ENCODE peak calls at places on chromosomes 7 and 10, in ten cellular contexts. N, S, J, W, U, Z, I, B, A and F are unnamed samples.

GRCh38 chr10:35135861-35136260 is 9.2 kb downstream of the CREM start:
- DNase-seq in U (no peak), Z (no peak), W (no peak), J (no peak), B (no peak), I (no peak), S (peak), A (no peak), N (no peak), F (no peak)

GRCh38 chr7:101156277-101156676 is 2.0 kb downstream of the AP1S1 start:
- DNase-seq in J (no peak), B (no peak), U (no peak), S (no peak), Z (no peak), N (no peak), A (no peak), W (no peak), I (no peak), F (no peak)

GRCh38 chr7:41624818-41625217 is 78.1 kb downstream of the INHBA start:
- DNase-seq in J (no peak), U (no peak), S (no peak), W (no peak), Z (no peak), I (no peak), N (no peak), A (peak), B (no peak), F (no peak)

GRCh38 chr10:98489561-98490481 is 43.1 kb upstream of the HPS1 start:
- DNase-seq in I (no peak), W (no peak), Z (no peak), A (no peak), B (no peak), N (no peak), J (no peak), U (no peak), S (no peak), F (no peak)

GRCh38 chr7:772861-773621 is 46.0 kb upstream of the PRKAR1B start:
- DNase-seq in U (no peak), B (no peak), Z (no peak), S (no peak), A (no peak), W (no peak), J (no peak), N (no peak), I (no peak), F (no peak)

GRCh38 chr7:50069613-50070012 is 23.4 kb downstream of the ZPBP start:
- DNase-seq in S (peak), I (no peak), A (no peak), N (peak), J (no peak), Z (no peak), U (peak), B (no peak), W (no peak), F (no peak)

GRCh38 chr10:88702848-88703597 is 3.0 kb upstream of the LIPK start:
- DNase-seq in W (no peak), Z (peak), A (no peak), B (no peak), U (peak), N (peak), I (peak), S (no peak), J (no peak), F (no peak)

GRCh38 chr10:97564776-97565175 is 7.8 kb upstream of the ANKRD2 start:
- DNase-seq in B (no peak), J (no peak), I (peak), A (no peak), Z (no peak), U (no peak), W (no peak), S (no peak), N (no peak), F (no peak)

GRCh38 chr10:133325761-133326463 is 10.8 kb downstream of the CALY start:
- DNase-seq in S (no peak), I (no peak), A (no peak), U (peak), B (no peak), N (no peak), Z (no peak), J (no peak), W (no peak), F (no peak)

GRCh38 chr10:60964257-60965235 is 20.6 kb upstream of the RHOBTB1 start:
- DNase-seq in W (peak), I (peak), N (peak), Z (peak), J (no peak), B (peak), U (peak), S (peak), A (peak), F (peak)

GRCh38 chr7:92695308-92696261 is 105.4 kb upstream of the FAM133B start:
- DNase-seq in W (no peak), Z (no peak), N (peak), B (no peak), S (no peak), A (no peak), U (peak), I (peak), J (peak), F (peak)

GRCh38 chr7:73707045-73707631 is 12.3 kb downstream of the STX1A start:
- DNase-seq in A (no peak), U (no peak), I (no peak), J (peak), Z (peak), B (no peak), N (no peak), W (peak), S (no peak), F (peak)

GRCh38 chr7:74598558-74598957 is 59.0 kb upstream of the GTF2I start:
- DNase-seq in I (no peak), N (no peak), A (no peak), W (no peak), Z (no peak), J (no peak), U (no peak), B (no peak), S (no peak), F (no peak)

GRCh38 chr7:105389090-105389650 is 449 bp upstream of the SRPK2 start:
- DNase-seq in A (peak), W (no peak), I (no peak), S (no peak), J (peak), Z (no peak), B (peak), U (no peak), N (peak), F (peak)

GRCh38 chr7:121490309-121490708 is 94.2 kb upstream of the FAM3C start:
- DNase-seq in U (no peak), A (no peak), B (no peak), J (no peak), W (no peak), N (no peak), I (no peak), Z (no peak), S (no peak), F (no peak)

GRCh38 chr7:132430041-132430440 is 146.2 kb downstream of the PLXNA4 start:
- DNase-seq in N (no peak), Z (no peak), A (no peak), S (no peak), I (no peak), U (no peak), B (no peak), J (no peak), W (no peak), F (peak)

GRCh38 chr7:101233907-101234547 is 3.6 kb downstream of the CLDN15 start:
- DNase-seq in J (no peak), I (no peak), N (no peak), U (no peak), Z (no peak), A (no peak), W (no peak), B (no peak), S (no peak), F (no peak)

GRCh38 chr7:63065684-63066083 is 933.0 kb upstream of the ZNF722 start:
- DNase-seq in S (no peak), I (no peak), N (peak), A (no peak), B (no peak), W (no peak), Z (no peak), U (no peak), J (no peak), F (no peak)

GRCh38 chr10:103042129-103042528 is 124.0 kb downstream of the CNNM2 start:
- DNase-seq in J (no peak), U (peak), N (peak), I (no peak), B (no peak), A (no peak), S (no peak), Z (no peak), W (no peak), F (no peak)

GRCh38 chr10:3786295-3786981 is 1.4 kb upstream of the KLF6 start:
- DNase-seq in A (peak), S (peak), N (peak), J (no peak), I (peak), W (no peak), U (peak), B (no peak), Z (no peak), F (no peak)

GRCh38 chr10:98316661-98317060 is 48.7 kb upstream of the LOXL4 start:
- DNase-seq in U (no peak), W (no peak), A (no peak), S (no peak), N (no peak), I (peak), J (no peak), B (no peak), Z (no peak), F (no peak)

GRCh38 chr10:30865141-30865926 is 166.3 kb downstream of the ZNF438 start:
- DNase-seq in N (no peak), S (no peak), I (no peak), U (no peak), W (no peak), J (no peak), Z (no peak), A (no peak), B (no peak), F (no peak)

GRCh38 chr10:132339276-132339675 is 7.3 kb downstream of the LRRC27 start:
- DNase-seq in N (no peak), S (no peak), I (no peak), J (no peak), B (no peak), U (no peak), W (no peak), A (no peak), Z (no peak), F (no peak)

GRCh38 chr7:159026271-159027047 is 118.2 kb downstream of the VIPR2 start:
- DNase-seq in I (no peak), A (no peak), S (no peak), W (peak), N (peak), U (no peak), B (no peak), Z (no peak), J (no peak), F (no peak)

GRCh38 chr7:134761206-134761786 is 18.1 kb upstream of the CALD1 start:
- DNase-seq in W (no peak), Z (no peak), I (no peak), J (no peak), B (no peak), N (no peak), U (no peak), A (no peak), S (no peak), F (no peak)

GRCh38 chr10:17394854-17395253 is 59.5 kb downstream of the ST8SIA6 start:
- DNase-seq in W (no peak), U (no peak), Z (no peak), B (no peak), I (no peak), N (no peak), J (no peak), A (no peak), S (no peak), F (no peak)

GRCh38 chr7:121513105-121513504 is 117.0 kb upstream of the FAM3C start:
- DNase-seq in I (no peak), W (no peak), J (no peak), A (no peak), N (no peak), U (no peak), Z (no peak), B (no peak), S (no peak), F (no peak)

GRCh38 chr7:114856625-114857024 is 65.3 kb upstream of the MDFIC start:
- DNase-seq in S (no peak), J (no peak), W (no peak), N (no peak), I (peak), A (no peak), U (peak), Z (no peak), B (no peak), F (no peak)

GRCh38 chr10:130777507-130778165 is 533.9 kb downstream of the TCERG1L start:
- DNase-seq in A (no peak), N (no peak), B (no peak), U (no peak), J (no peak), I (no peak), W (peak), Z (no peak), S (no peak), F (no peak)

GRCh38 chr10:51369903-51370302 is 295.6 kb downstream of the PRKG1 start:
- DNase-seq in I (peak), N (no peak), U (peak), S (no peak), W (no peak), A (no peak), Z (no peak), J (no peak), B (no peak), F (no peak)

GRCh38 chr10:61758440-61758839 is 95.7 kb downstream of the CABCOCO1 start:
- DNase-seq in W (no peak), B (no peak), I (no peak), Z (no peak), J (no peak), U (no peak), N (no peak), S (no peak), A (no peak), F (no peak)

GRCh38 chr10:43853369-43853768 is 204.7 kb upstream of the ZNF32 start:
- DNase-seq in W (no peak), A (no peak), B (no peak), S (no peak), Z (no peak), N (no peak), U (no peak), I (no peak), J (no peak), F (no peak)

GRCh38 chr7:81684513-81685262 is 85.2 kb downstream of the HGF start:
- DNase-seq in A (peak), I (peak), Z (peak), B (no peak), W (peak), U (peak), S (no peak), N (no peak), J (peak), F (peak)

GRCh38 chr7:5554287-5554785 is 130.7 kb upstream of the TNRC18 start:
- DNase-seq in S (no peak), U (peak), I (no peak), W (no peak), B (no peak), J (no peak), Z (no peak), A (no peak), N (no peak), F (no peak)

GRCh38 chr7:36653011-36653670 is 71.2 kb downstream of the AOAH start:
- DNase-seq in W (no peak), A (no peak), B (no peak), I (peak), J (no peak), S (no peak), Z (no peak), U (no peak), N (no peak), F (no peak)

GRCh38 chr7:135493362-135493761 is 16.5 kb downstream of the CNOT4 start:
- DNase-seq in U (no peak), A (no peak), N (no peak), J (no peak), B (no peak), S (no peak), I (no peak), W (no peak), Z (no peak), F (no peak)

GRCh38 chr7:47474211-47474936 is 107.5 kb downstream of the TNS3 start:
- DNase-seq in J (no peak), Z (no peak), I (no peak), S (no peak), W (no peak), U (no peak), N (no peak), B (no peak), A (no peak), F (no peak)